ENCODE peak calls at places on chromosomes 13 and 19, in six cellular contexts. C is CD4-positive, alpha-beta memory T cell; Y is trophoblast cell; T is NT2/D1; B is right lobe of liver; F is astrocyte. R is an unnamed sample.

GRCh38 chr13:106568225-106569003 is 477 bp upstream of the ARGLU1 start:
- DNase-seq in C (no peak), Y (no peak), T (no peak), B (no peak), F (no peak), R (peak; percentile 64)

GRCh38 chr13:112658807-112659206 is 31.0 kb upstream of the ATP11A start:
- DNase-seq in C (no peak), Y (peak; percentile 28), T (no peak), B (no peak), F (no peak), R (no peak)

GRCh38 chr13:99959127-99959529 is 12.4 kb downstream of the ZIC5 start:
- DNase-seq in C (peak; percentile 21), Y (no peak), T (no peak), B (no peak), F (no peak), R (no peak)

GRCh38 chr13:110989331-110989730 is 74.5 kb upstream of the ANKRD10 start:
- DNase-seq in C (no peak), Y (no peak), T (no peak), B (no peak), F (no peak), R (no peak)

GRCh38 chr19:43555185-43555770 is 20.0 kb downstream of the XRCC1 start:
- DNase-seq in C (peak; percentile 84), Y (peak; percentile 73), T (peak; percentile 70), B (peak; percentile 76), F (peak; percentile 40), R (peak; percentile 71)

GRCh38 chr13:98556968-98557591 is 19.8 kb downstream of the STK24 start:
- DNase-seq in C (peak; percentile 42), Y (no peak), T (no peak), B (no peak), F (peak; percentile 65), R (no peak)

GRCh38 chr13:113849546-113849945 is 14.3 kb downstream of the GAS6 start:
- DNase-seq in C (no peak), Y (no peak), T (no peak), B (no peak), F (no peak), R (no peak)

GRCh38 chr19:23884363-23884762 is 30.3 kb upstream of the ZNF726 start:
- DNase-seq in C (no peak), Y (no peak), T (no peak), B (peak; percentile 57), F (no peak), R (no peak)

GRCh38 chr13:44974056-44974798 is 15.0 kb downstream of the NUFIP1 start:
- DNase-seq in C (no peak), Y (no peak), T (no peak), B (peak; percentile 55), F (peak; percentile 74), R (no peak)

GRCh38 chr13:98944336-98944735 is 33.5 kb downstream of the DOCK9 start:
- DNase-seq in C (no peak), Y (no peak), T (no peak), B (no peak), F (no peak), R (no peak)

GRCh38 chr19:22622020-22622419 is 12.1 kb upstream of the ZNF492 start:
- DNase-seq in C (no peak), Y (no peak), T (no peak), B (peak; percentile 1), F (no peak), R (no peak)

DNA sequence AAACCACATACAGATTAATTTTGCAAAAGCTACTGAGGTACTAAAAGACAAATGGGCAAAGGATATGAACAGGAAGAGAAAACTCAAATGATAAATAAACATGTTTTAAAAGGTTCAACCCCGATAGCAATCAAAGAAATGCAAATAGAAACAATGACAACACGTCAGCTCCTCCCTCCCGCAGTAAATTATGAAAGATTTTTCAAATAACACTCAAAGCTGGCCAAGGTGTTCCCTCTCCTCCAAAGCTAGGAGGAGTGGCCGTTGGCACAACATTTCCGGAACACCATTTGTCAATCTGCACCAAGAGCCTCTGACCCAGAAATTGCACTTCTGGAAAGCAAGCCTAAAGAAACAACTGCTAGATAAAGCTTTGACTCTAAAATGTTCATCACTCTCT is 28.3 kb downstream of the INSR start:
- DNase-seq in C (no peak), Y (peak; percentile 58), T (no peak), B (peak; percentile 75), F (no peak), R (no peak)
- H3K27me3 ChIP-seq in C (no peaks in the 10 kb centered on the region), Y (no peaks in the 10 kb centered on the region), T (no peaks in the 10 kb centered on the region), B (no peaks in the 10 kb centered on the region), F (no peaks in the 10 kb centered on the region), R (no peaks in the 10 kb centered on the region)

DNA sequence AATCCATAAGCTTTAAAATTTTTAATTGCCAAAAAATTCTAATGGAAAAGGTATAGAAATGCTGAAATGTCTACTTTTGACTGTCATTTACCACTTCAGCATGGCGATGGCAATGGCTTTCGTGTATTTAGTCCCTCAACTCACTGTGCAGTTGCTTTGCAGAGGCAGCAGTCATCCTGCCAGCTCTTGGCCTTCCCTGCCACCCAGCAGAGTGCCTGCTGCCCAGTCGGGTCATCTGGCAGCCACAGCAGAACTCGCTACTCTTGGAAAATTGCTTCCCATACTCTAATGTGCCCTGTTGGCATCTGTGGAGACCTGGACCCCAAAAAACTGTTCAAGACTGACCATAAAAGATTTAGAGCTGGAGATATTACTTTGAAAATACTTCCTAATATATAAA is 383.2 kb downstream of the UQCRFS1 start:
- DNase-seq in C (no peak), Y (no peak), T (no peak), B (no peak), F (no peak), R (no peak)
- H3K4me3 ChIP-seq in C (no peak overlapping the region), Y (no peak overlapping the region), T (no peak overlapping the region), B (no peak overlapping the region), F (no peak overlapping the region), R (no peak overlapping the region)

DNA sequence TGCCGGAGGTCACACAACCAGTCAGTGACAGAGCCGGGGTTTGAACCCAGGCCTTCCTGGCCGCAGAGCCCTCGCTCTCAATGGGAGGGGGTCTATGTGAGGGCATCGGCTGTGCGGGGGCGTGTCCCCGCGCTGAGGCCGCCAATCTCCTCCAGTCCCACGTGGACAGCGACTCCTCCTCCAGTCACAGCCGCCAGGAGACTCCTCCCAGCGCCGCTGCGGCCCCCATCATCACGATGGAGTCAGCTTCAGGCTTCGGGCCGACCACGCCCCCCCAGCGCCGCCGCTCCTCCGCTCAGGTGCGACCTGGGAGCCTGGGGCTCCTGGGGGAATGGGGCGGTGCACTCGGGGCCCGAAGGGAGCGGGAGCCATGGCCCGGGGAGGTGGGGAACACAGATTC is 6.0 kb downstream of the SPRED3 start:
- DNase-seq in C (peak; percentile 53), Y (peak; percentile 61), T (no peak), B (no peak), F (no peak), R (peak; percentile 77)
- H3K27me3 ChIP-seq in C (no peaks in the 10 kb centered on the region), Y (no peaks in the 10 kb centered on the region), T (no peaks in the 10 kb centered on the region), B (no peaks in the 10 kb centered on the region), F (no peaks in the 10 kb centered on the region), R (peaks cover 1% of the 10 kb centered on the region)

GRCh38 chr19:12623361-12624031 is 12.8 kb downstream of the ZNF791 start:
- DNase-seq in C (no peak), Y (no peak), T (no peak), B (no peak), F (peak; percentile 16), R (no peak)

GRCh38 chr19:12628040-12629022 is 17.6 kb downstream of the ZNF791 start:
- DNase-seq in C (no peak), Y (no peak), T (no peak), B (no peak), F (peak; percentile 44), R (no peak)

GRCh38 chr19:12629215-12629614 is 18.5 kb downstream of the ZNF791 start:
- DNase-seq in C (no peak), Y (no peak), T (no peak), B (no peak), F (no peak), R (no peak)

GRCh38 chr19:12626958-12627357 is 16.2 kb downstream of the ZNF791 start:
- DNase-seq in C (no peak), Y (peak; percentile 45), T (no peak), B (no peak), F (no peak), R (no peak)
- H3K4me3 ChIP-seq in C (no peak overlapping the region), Y (peak overlapping the region; percentile 20), T (no peak overlapping the region), B (no peak overlapping the region), F (no peak overlapping the region), R (no peak overlapping the region)

R was measured in iPS DF 6.9.